ENCODE peak calls at places on chromosome 11, in eight cellular contexts. T, X, C, R, M, A, D and G are unnamed samples.

GRCh38 chr11:85475637-85476517 is 151.3 kb downstream of the DLG2 start:
- DNase-seq in D (no peak), C (peak), X (no peak), M (no peak), T (no peak), A (no peak), R (no peak), G (no peak)

GRCh38 chr11:88523362-88524028 is 186.0 kb upstream of the CTSC start:
- DNase-seq in X (no peak), T (no peak), C (no peak), A (no peak), R (no peak), M (no peak), D (no peak), G (no peak)

GRCh38 chr11:30023037-30023436 is 6.2 kb upstream of the KCNA4 start:
- DNase-seq in X (no peak), C (no peak), R (no peak), A (no peak), T (no peak), D (no peak), M (no peak), G (no peak)

GRCh38 chr11:27291954-27292641 is 70.9 kb downstream of the CCDC34 start:
- DNase-seq in A (no peak), T (no peak), R (no peak), C (no peak), D (no peak), X (no peak), M (no peak), G (no peak)

GRCh38 chr11:12808519-12808918 is 134.3 kb downstream of the TEAD1 start:
- DNase-seq in D (no peak), R (no peak), A (no peak), X (no peak), C (peak), T (no peak), M (no peak), G (no peak)

GRCh38 chr11:116697639-116698038 is 75.1 kb downstream of the BUD13 start:
- DNase-seq in D (no peak), T (no peak), C (no peak), X (no peak), M (no peak), R (peak), A (peak), G (no peak)

GRCh38 chr11:120217941-120218694 is 7.3 kb downstream of the OAF start:
- DNase-seq in R (no peak), A (no peak), X (no peak), T (no peak), C (no peak), M (no peak), D (peak), G (no peak)

GRCh38 chr11:72534859-72535547 is 100.7 kb upstream of the CLPB start:
- DNase-seq in M (peak), X (no peak), R (no peak), A (no peak), D (no peak), C (no peak), T (no peak), G (no peak)

GRCh38 chr11:28984216-28984615 is 876.0 kb downstream of the METTL15 start:
- DNase-seq in R (no peak), M (no peak), C (no peak), D (no peak), A (no peak), T (no peak), X (no peak), G (no peak)

GRCh38 chr11:32466279-32466915 is 31.1 kb upstream of the WT1 start:
- DNase-seq in R (no peak), D (no peak), M (no peak), A (no peak), X (peak), C (no peak), T (no peak), G (no peak)

GRCh38 chr11:57786436-57786835 is 24.8 kb downstream of the CTNND1 start:
- DNase-seq in R (no peak), A (no peak), C (no peak), X (no peak), D (no peak), T (no peak), M (no peak), G (no peak)

GRCh38 chr11:71383461-71383860 is 64.7 kb downstream of the DHCR7 start:
- DNase-seq in X (no peak), A (no peak), R (no peak), D (no peak), T (no peak), M (no peak), C (no peak), G (peak)

GRCh38 chr11:32018672-32019071 is 72.2 kb upstream of the RCN1 start:
- DNase-seq in R (no peak), C (no peak), A (no peak), D (no peak), T (no peak), M (no peak), X (no peak), G (no peak)

GRCh38 chr11:120182790-120183491 is 27.9 kb upstream of the OAF start:
- DNase-seq in D (peak), M (peak), R (peak), T (no peak), A (peak), C (no peak), X (peak), G (no peak)

GRCh38 chr11:61927501-61927900 is 10.1 kb upstream of the RAB3IL1 start:
- DNase-seq in D (no peak), R (no peak), X (no peak), T (no peak), C (no peak), A (no peak), M (no peak), G (no peak)